ENCODE peak calls at places on chromosomes 6 and 20, in eight cellular contexts. T is A549, W is transverse colon, S is stomach, V is tibial nerve, O is ovary, R is esophagus muscularis mucosa, F is K562. G is an unnamed sample.

GRCh38 chr6:3414704-3415453 is 42.0 kb downstream of the SLC22A23 start:
- DNase-seq in O (no peak), F (peak), W (no peak), S (no peak), T (no peak), V (no peak), R (no peak), G (peak)

GRCh38 chr6:14542670-14543366 is 425.2 kb downstream of the CD83 start:
- DNase-seq in R (no peak), T (no peak), S (no peak), V (no peak), O (no peak), F (peak), W (no peak), G (no peak)

GRCh38 chr6:41940759-41941279 is 789 bp downstream of the CCND3 start:
- DNase-seq in T (peak), S (peak), R (no peak), W (peak), O (peak), V (no peak), F (peak), G (peak)

GRCh38 chr6:113854531-113855499 is 2.3 kb upstream of the MARCKS start:
- DNase-seq in T (peak), V (peak), O (peak), W (peak), R (no peak), F (peak), S (peak), G (peak)

GRCh38 chr6:79630883-79631799 is at the start of gene SH3BGRL2:
- DNase-seq in S (peak), T (peak), W (peak), V (peak), O (peak), F (peak), R (peak), G (peak)

GRCh38 chr6:35665573-35665972 is 23.1 kb downstream of the FKBP5 start:
- DNase-seq in S (no peak), F (no peak), T (no peak), O (no peak), R (no peak), V (no peak), W (no peak), G (no peak)

GRCh38 chr6:11762782-11763459 is 15.7 kb downstream of the ADTRP start:
- DNase-seq in S (no peak), F (no peak), W (no peak), O (no peak), T (no peak), R (no peak), V (no peak), G (no peak)

GRCh38 chr20:61352381-61353260 is 100.6 kb downstream of the CDH4 start:
- DNase-seq in V (no peak), F (no peak), S (no peak), T (no peak), R (no peak), O (no peak), W (no peak), G (no peak)

GRCh38 chr20:16761305-16761829 is 13.2 kb downstream of the OTOR start:
- DNase-seq in S (peak), V (no peak), W (peak), O (peak), F (peak), T (peak), R (no peak), G (no peak)

GRCh38 chr6:84774174-84775158 is 10.1 kb upstream of the TBX18 start:
- DNase-seq in V (peak), W (no peak), O (peak), T (peak), R (peak), S (no peak), F (peak), G (no peak)

GRCh38 chr6:78089551-78089950 is 436.7 kb downstream of the MEI4 start:
- DNase-seq in R (no peak), T (no peak), V (no peak), S (no peak), W (no peak), O (no peak), F (no peak), G (no peak)

GRCh38 chr6:159074120-159074684 is 29.4 kb upstream of the TAGAP start:
- DNase-seq in O (no peak), V (no peak), S (no peak), W (no peak), T (peak), R (no peak), F (peak), G (no peak)

GRCh38 chr20:44796311-44796710 is 14.0 kb downstream of the RIMS4 start:
- DNase-seq in F (no peak), V (no peak), W (no peak), S (no peak), R (no peak), T (no peak), O (no peak), G (no peak)

GRCh38 chr20:63682384-63683139 is 13.9 kb upstream of the TNFRSF6B start:
- DNase-seq in T (peak), O (peak), W (peak), R (no peak), S (peak), V (no peak), F (no peak), G (peak)

GRCh38 chr6:118650500-118651281 is 700 bp downstream of the CEP85L start:
- DNase-seq in T (peak), F (peak), R (no peak), S (peak), O (peak), V (peak), W (peak), G (peak)

GRCh38 chr6:116015983-116016382 is 44.7 kb downstream of the FRK start:
- DNase-seq in W (peak), S (no peak), O (no peak), F (no peak), V (no peak), R (no peak), T (no peak), G (no peak)

GRCh38 chr6:88268508-88268907 is 102.4 kb upstream of the CNR1 start:
- DNase-seq in O (no peak), R (no peak), S (no peak), V (no peak), T (no peak), F (no peak), W (no peak), G (no peak)

GRCh38 chr6:88262372-88262771 is 96.2 kb upstream of the CNR1 start:
- DNase-seq in S (no peak), T (no peak), O (no peak), V (no peak), F (no peak), R (no peak), W (no peak), G (no peak)

GRCh38 chr6:88263591-88263990 is 97.4 kb upstream of the CNR1 start:
- DNase-seq in T (no peak), O (no peak), V (no peak), W (no peak), S (no peak), R (no peak), F (no peak), G (no peak)

GRCh38 chr6:88266126-88266525 is 100.0 kb upstream of the CNR1 start:
- DNase-seq in V (no peak), O (no peak), R (no peak), T (no peak), W (no peak), F (no peak), S (no peak), G (no peak)
- TF ChIP-seq EP300 in V (no peak), O (no peak), R (no peak), T (no peak), W (no peak), F (no peak), S (no peak), G (no peak)

DNA sequence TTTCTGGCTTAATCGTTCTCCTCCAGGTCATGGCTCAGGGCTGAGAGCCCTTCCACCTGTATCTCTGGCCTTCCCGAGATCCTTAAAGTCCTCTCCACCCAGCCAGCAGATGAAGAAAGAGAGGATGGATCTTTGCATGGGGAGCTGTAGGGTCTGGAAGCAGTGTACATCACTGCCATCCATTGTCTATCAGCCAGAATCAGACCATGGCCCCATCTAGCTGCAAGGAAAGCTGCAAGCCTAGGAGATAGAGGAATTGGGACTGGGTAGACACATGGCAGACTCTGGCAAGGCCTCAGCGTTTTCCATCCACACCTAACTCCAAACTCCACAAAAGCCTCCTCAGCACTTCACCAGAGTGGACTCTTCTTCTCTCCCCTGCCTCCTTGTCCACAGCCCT is 113.8 kb upstream of the MAFB start:
- DNase-seq in O (no peak), S (no peak), V (no peak), T (no peak), F (no peak), R (peak), W (no peak), G (no peak)
- TF ChIP-seq EP300 in O (no peak), S (no peak), V (no peak), T (no peak), F (no peak), R (no peak), W (no peak), G (no peak)

GRCh38 chr6:128932061-128932460 is 49.1 kb downstream of the LAMA2 start:
- DNase-seq in R (no peak), S (no peak), T (no peak), W (no peak), V (no peak), F (no peak), O (no peak), G (no peak)
- TF ChIP-seq EP300 in R (no peak), S (no peak), T (no peak), W (no peak), V (no peak), F (no peak), O (no peak), G (no peak)

DNA sequence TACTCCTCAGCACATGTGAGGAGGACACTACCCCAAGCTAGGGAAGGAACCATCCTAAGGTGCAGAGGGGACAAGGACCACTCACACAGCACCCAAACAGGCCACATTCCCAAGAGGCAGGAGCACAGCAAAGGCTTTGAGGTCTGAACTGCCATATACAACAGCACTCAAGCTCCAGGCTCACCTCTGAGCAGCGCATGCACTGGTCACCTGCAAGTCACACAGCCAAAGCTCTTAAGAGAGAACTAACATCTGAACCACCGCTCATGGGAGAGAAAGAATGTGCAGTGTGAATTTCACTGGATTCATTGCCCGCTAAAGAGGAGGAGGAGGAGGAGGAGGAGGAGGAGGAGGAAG is 31.0 kb downstream of the NPEPL1 start:
- DNase-seq in O (no peak), F (no peak), S (no peak), T (no peak), W (peak), V (no peak), R (no peak), G (peak)
- TF ChIP-seq EP300 in O (no peak), F (no peak), S (no peak), T (no peak), W (no peak), V (no peak), R (no peak), G (no peak)

G was measured in sigmoid colon.